ENCODE peak calls at places on chromosomes 11 and 22, in nine cellular contexts. O is T-helper 2 cell; X is ureter; F is COR-L47; T is activated CD4-positive, alpha-beta T cell treated with anti-CD3 and anti-CD28 coated beads, Interleukin-2, amount 50 U/mL, for 48 hours; I is EL; N is stimulated activated CD8-positive, alpha-beta memory T cell treated with anti-CD3 and anti-CD28 coated beads, Interleukin-4, amount 100 ng/mL, for 24 hours; Z is cardiac fibroblast; B is fibroblast of gingiva. A is an unnamed sample.

GRCh38 chr11:47264119-47264915 is 5.6 kb upstream of the MADD start:
- DNase-seq in N (no peak), T (no peak), I (no peak), O (no peak), F (no peak), X (no peak), Z (no peak), B (no peak), A (no peak)

GRCh38 chr11:68020575-68020974 is 9.9 kb upstream of the NDUFS8 start:
- DNase-seq in F (no peak), N (no peak), Z (peak; percentile 49), X (no peak), I (peak; percentile 51), B (no peak), T (no peak), O (no peak), A (no peak)

GRCh38 chr11:64364435-64364834 is 5.5 kb downstream of the RPS6KA4 start:
- DNase-seq in T (no peak), F (no peak), N (no peak), Z (no peak), B (no peak), O (no peak), X (no peak), I (no peak), A (no peak)

GRCh38 chr22:32202161-32202538 is 2.7 kb downstream of the RFPL2 start:
- DNase-seq in F (no peak), Z (no peak), X (no peak), O (no peak), B (no peak), I (no peak), T (no peak), N (no peak), A (no peak)

GRCh38 chr22:24225044-24225601 is 19.8 kb downstream of the GGT5 start:
- DNase-seq in B (no peak), T (no peak), O (no peak), N (no peak), Z (no peak), X (no peak), I (no peak), F (no peak), A (no peak)

GRCh38 chr11:113022267-113022666 is 61.0 kb downstream of the NCAM1 start:
- DNase-seq in Z (no peak), F (no peak), N (no peak), I (peak; percentile 5), T (no peak), O (no peak), B (no peak), X (no peak), A (no peak)

GRCh38 chr11:107606122-107606521 is 15.2 kb downstream of the ELMOD1 start:
- DNase-seq in F (no peak), N (no peak), X (no peak), I (peak; percentile 8), T (no peak), Z (no peak), B (no peak), O (no peak), A (no peak)

GRCh38 chr22:43835736-43836135 is 23.6 kb upstream of the EFCAB6 start:
- DNase-seq in X (no peak), O (no peak), I (no peak), N (no peak), B (no peak), Z (no peak), F (no peak), T (no peak), A (no peak)

GRCh38 chr11:110890995-110891394 is 178.8 kb upstream of the ARHGAP20 start:
- DNase-seq in Z (no peak), T (no peak), I (no peak), F (no peak), X (no peak), O (no peak), B (no peak), N (no peak), A (no peak)